ENCODE peak calls at places on chromosome 16, in eight cellular contexts. One of them, this sample, is unnamed.

GRCh38 chr16:89764711-89765201 is 43.4 kb downstream of the ZNF276 start:
- DNase-seq in iPS DF 19.7: no peak
- DNase-seq in memory B cell: peak
- DNase-seq in left kidney: no peak
- DNase-seq in heart right ventricle: no peak
- DNase-seq in iPS DF 6.9: no peak
- DNase-seq in NCI-H2029: no peak
- DNase-seq in NCI-H1694: no peak
- DNase-seq in this sample: peak

GRCh38 chr16:87317766-87318121 is 552 bp upstream of the C16orf95 start:
- DNase-seq in iPS DF 19.7: no peak
- DNase-seq in memory B cell: no peak
- DNase-seq in left kidney: peak
- DNase-seq in heart right ventricle: peak
- DNase-seq in iPS DF 6.9: no peak
- DNase-seq in NCI-H2029: no peak
- DNase-seq in NCI-H1694: no peak
- DNase-seq in this sample: no peak

GRCh38 chr16:11705311-11705710 is 37.1 kb downstream of the SNN start:
- DNase-seq in iPS DF 19.7: no peak
- DNase-seq in memory B cell: no peak
- DNase-seq in left kidney: no peak
- DNase-seq in heart right ventricle: no peak
- DNase-seq in iPS DF 6.9: no peak
- DNase-seq in NCI-H2029: no peak
- DNase-seq in NCI-H1694: no peak
- DNase-seq in this sample: no peak

GRCh38 chr16:4404247-4404966 is 12.0 kb downstream of the CORO7 start:
- DNase-seq in iPS DF 19.7: no peak
- DNase-seq in memory B cell: peak
- DNase-seq in left kidney: peak
- DNase-seq in heart right ventricle: no peak
- DNase-seq in iPS DF 6.9: no peak
- DNase-seq in NCI-H2029: no peak
- DNase-seq in NCI-H1694: peak
- DNase-seq in this sample: peak

GRCh38 chr16:1108299-1109252 is 12.5 kb upstream of the C1QTNF8 start:
- DNase-seq in iPS DF 19.7: no peak
- DNase-seq in memory B cell: no peak
- DNase-seq in left kidney: peak
- DNase-seq in heart right ventricle: peak
- DNase-seq in iPS DF 6.9: no peak
- DNase-seq in NCI-H2029: peak
- DNase-seq in NCI-H1694: no peak
- DNase-seq in this sample: no peak

GRCh38 chr16:77585379-77585778 is 136.9 kb upstream of the NUDT7 start:
- DNase-seq in iPS DF 19.7: no peak
- DNase-seq in memory B cell: no peak
- DNase-seq in left kidney: no peak
- DNase-seq in heart right ventricle: no peak
- DNase-seq in iPS DF 6.9: no peak
- DNase-seq in NCI-H2029: no peak
- DNase-seq in NCI-H1694: no peak
- DNase-seq in this sample: no peak

GRCh38 chr16:48950184-48950583 is 331.5 kb downstream of the CBLN1 start:
- DNase-seq in iPS DF 19.7: no peak
- DNase-seq in memory B cell: no peak
- DNase-seq in left kidney: no peak
- DNase-seq in heart right ventricle: no peak
- DNase-seq in iPS DF 6.9: no peak
- DNase-seq in NCI-H2029: no peak
- DNase-seq in NCI-H1694: no peak
- DNase-seq in this sample: no peak

GRCh38 chr16:11152677-11153321 is 103.2 kb downstream of the SOCS1 start:
- DNase-seq in iPS DF 19.7: no peak
- DNase-seq in memory B cell: no peak
- DNase-seq in left kidney: no peak
- DNase-seq in heart right ventricle: no peak
- DNase-seq in iPS DF 6.9: no peak
- DNase-seq in NCI-H2029: peak
- DNase-seq in NCI-H1694: no peak
- DNase-seq in this sample: no peak

GRCh38 chr16:17205279-17206139 is 265.3 kb downstream of the XYLT1 start:
- DNase-seq in iPS DF 19.7: peak
- DNase-seq in memory B cell: no peak
- DNase-seq in left kidney: peak
- DNase-seq in heart right ventricle: no peak
- DNase-seq in iPS DF 6.9: no peak
- DNase-seq in NCI-H2029: peak
- DNase-seq in NCI-H1694: no peak
- DNase-seq in this sample: no peak

GRCh38 chr16:65713409-65713808 is 591.5 kb upstream of the CDH11 start:
- DNase-seq in iPS DF 19.7: peak
- DNase-seq in memory B cell: no peak
- DNase-seq in left kidney: no peak
- DNase-seq in heart right ventricle: no peak
- DNase-seq in iPS DF 6.9: no peak
- DNase-seq in NCI-H2029: no peak
- DNase-seq in NCI-H1694: no peak
- DNase-seq in this sample: no peak

GRCh38 chr16:69417537-69418199 is 6.8 kb upstream of the CYB5B start:
- DNase-seq in iPS DF 19.7: no peak
- DNase-seq in memory B cell: no peak
- DNase-seq in left kidney: peak
- DNase-seq in heart right ventricle: no peak
- DNase-seq in iPS DF 6.9: no peak
- DNase-seq in NCI-H2029: no peak
- DNase-seq in NCI-H1694: no peak
- DNase-seq in this sample: no peak

GRCh38 chr16:27400751-27401620 is 988 bp upstream of the IL21R start:
- DNase-seq in iPS DF 19.7: no peak
- DNase-seq in memory B cell: no peak
- DNase-seq in left kidney: no peak
- DNase-seq in heart right ventricle: no peak
- DNase-seq in iPS DF 6.9: no peak
- DNase-seq in NCI-H2029: no peak
- DNase-seq in NCI-H1694: no peak
- DNase-seq in this sample: no peak

GRCh38 chr16:29926675-29927522 is 873 bp upstream of the KCTD13 start:
- DNase-seq in iPS DF 19.7: no peak
- DNase-seq in memory B cell: no peak
- DNase-seq in left kidney: peak
- DNase-seq in heart right ventricle: no peak
- DNase-seq in iPS DF 6.9: no peak
- DNase-seq in NCI-H2029: peak
- DNase-seq in NCI-H1694: no peak
- DNase-seq in this sample: no peak

GRCh38 chr16:31380201-31380600 is 12.9 kb upstream of the ITGAD start:
- DNase-seq in iPS DF 19.7: no peak
- DNase-seq in memory B cell: no peak
- DNase-seq in left kidney: no peak
- DNase-seq in heart right ventricle: no peak
- DNase-seq in iPS DF 6.9: no peak
- DNase-seq in NCI-H2029: no peak
- DNase-seq in NCI-H1694: no peak
- DNase-seq in this sample: no peak

GRCh38 chr16:82135844-82136243 is 34.2 kb downstream of the MPHOSPH6 start:
- DNase-seq in iPS DF 19.7: no peak
- DNase-seq in memory B cell: no peak
- DNase-seq in left kidney: peak
- DNase-seq in heart right ventricle: no peak
- DNase-seq in iPS DF 6.9: no peak
- DNase-seq in NCI-H2029: no peak
- DNase-seq in NCI-H1694: no peak
- DNase-seq in this sample: no peak

GRCh38 chr16:4410335-4411075 is 5.9 kb downstream of the CORO7 start:
- DNase-seq in iPS DF 19.7: no peak
- DNase-seq in memory B cell: no peak
- DNase-seq in left kidney: peak
- DNase-seq in heart right ventricle: no peak
- DNase-seq in iPS DF 6.9: no peak
- DNase-seq in NCI-H2029: peak
- DNase-seq in NCI-H1694: peak
- DNase-seq in this sample: no peak

GRCh38 chr16:73610605-73611177 is 562.8 kb upstream of the ZFHX3 start:
- DNase-seq in iPS DF 19.7: no peak
- DNase-seq in memory B cell: no peak
- DNase-seq in left kidney: no peak
- DNase-seq in heart right ventricle: no peak
- DNase-seq in iPS DF 6.9: no peak
- DNase-seq in NCI-H2029: no peak
- DNase-seq in NCI-H1694: peak
- DNase-seq in this sample: no peak

GRCh38 chr16:2838928-2839327 is 8.8 kb downstream of the ZG16B start:
- DNase-seq in iPS DF 19.7: peak
- DNase-seq in memory B cell: no peak
- DNase-seq in left kidney: peak
- DNase-seq in heart right ventricle: peak
- DNase-seq in iPS DF 6.9: peak
- DNase-seq in NCI-H2029: peak
- DNase-seq in NCI-H1694: peak
- DNase-seq in this sample: no peak

GRCh38 chr16:64311241-64311640 is 810.6 kb downstream of the CDH11 start:
- DNase-seq in iPS DF 19.7: no peak
- DNase-seq in memory B cell: no peak
- DNase-seq in left kidney: no peak
- DNase-seq in heart right ventricle: no peak
- DNase-seq in iPS DF 6.9: no peak
- DNase-seq in NCI-H2029: no peak
- DNase-seq in NCI-H1694: no peak
- DNase-seq in this sample: no peak

GRCh38 chr16:24010440-24011089 is 174.8 kb downstream of the PRKCB start:
- DNase-seq in iPS DF 19.7: peak
- DNase-seq in memory B cell: peak
- DNase-seq in left kidney: peak
- DNase-seq in heart right ventricle: peak
- DNase-seq in iPS DF 6.9: peak
- DNase-seq in NCI-H2029: peak
- DNase-seq in NCI-H1694: peak
- DNase-seq in this sample: peak

GRCh38 chr16:51071326-51071725 is 79.7 kb downstream of the SALL1 start:
- DNase-seq in iPS DF 19.7: no peak
- DNase-seq in memory B cell: no peak
- DNase-seq in left kidney: no peak
- DNase-seq in heart right ventricle: no peak
- DNase-seq in iPS DF 6.9: no peak
- DNase-seq in NCI-H2029: no peak
- DNase-seq in NCI-H1694: no peak
- DNase-seq in this sample: no peak

GRCh38 chr16:997440-998051 is 16.0 kb downstream of the SOX8 start:
- DNase-seq in iPS DF 19.7: no peak
- DNase-seq in memory B cell: no peak
- DNase-seq in left kidney: peak
- DNase-seq in heart right ventricle: peak
- DNase-seq in iPS DF 6.9: no peak
- DNase-seq in NCI-H2029: peak
- DNase-seq in NCI-H1694: no peak
- DNase-seq in this sample: no peak

GRCh38 chr16:65235339-65236177 is 113.7 kb upstream of the CDH11 start:
- DNase-seq in iPS DF 19.7: no peak
- DNase-seq in memory B cell: no peak
- DNase-seq in left kidney: peak
- DNase-seq in heart right ventricle: no peak
- DNase-seq in iPS DF 6.9: no peak
- DNase-seq in NCI-H2029: no peak
- DNase-seq in NCI-H1694: no peak
- DNase-seq in this sample: no peak

GRCh38 chr16:72362972-72363371 is 191.0 kb upstream of the PMFBP1 start:
- DNase-seq in iPS DF 19.7: no peak
- DNase-seq in memory B cell: no peak
- DNase-seq in left kidney: no peak
- DNase-seq in heart right ventricle: no peak
- DNase-seq in iPS DF 6.9: no peak
- DNase-seq in NCI-H2029: no peak
- DNase-seq in NCI-H1694: no peak
- DNase-seq in this sample: no peak

GRCh38 chr16:70391881-70392481 is 45.3 kb downstream of the DDX19A start:
- DNase-seq in iPS DF 19.7: no peak
- DNase-seq in memory B cell: no peak
- DNase-seq in left kidney: no peak
- DNase-seq in heart right ventricle: peak
- DNase-seq in iPS DF 6.9: no peak
- DNase-seq in NCI-H2029: no peak
- DNase-seq in NCI-H1694: peak
- DNase-seq in this sample: no peak